ENCODE peak calls at places on chromosome 20, in four cellular contexts. One of them, this sample, is unnamed.

GRCh38 chr20:1227121-1227582 is 1.3 kb downstream of the RAD21L1 start:
- DNase-seq in GM12878: no peak
- DNase-seq in HepG2: no peak
- DNase-seq in H1: no peak
- DNase-seq in this sample: no peak

GRCh38 chr20:18692453-18692852 is 104.6 kb downstream of the DTD1 start:
- DNase-seq in GM12878: no peak
- DNase-seq in HepG2: no peak
- DNase-seq in H1: peak; percentile 22
- DNase-seq in this sample: no peak

GRCh38 chr20:5524886-5525285 is 208.1 kb upstream of the PROKR2 start:
- DNase-seq in H1: no peak
- DNase-seq in HepG2: no peak
- DNase-seq in GM12878: no peak
- DNase-seq in this sample: no peak

GRCh38 chr20:37615507-37616425 is 78.1 kb upstream of the CTNNBL1 start:
- DNase-seq in HepG2: peak; percentile 62
- DNase-seq in H1: peak; percentile 79
- DNase-seq in GM12878: no peak
- DNase-seq in this sample: peak; percentile 48

GRCh38 chr20:31593221-31594001 is 11.7 kb upstream of the ID1 start:
- DNase-seq in H1: no peak
- DNase-seq in HepG2: peak; percentile 95
- DNase-seq in GM12878: no peak
- DNase-seq in this sample: no peak

GRCh38 chr20:3080939-3081388 is 3.6 kb downstream of the AVP start:
- DNase-seq in GM12878: no peak
- DNase-seq in HepG2: no peak
- DNase-seq in H1: no peak
- DNase-seq in this sample: no peak

GRCh38 chr20:63766695-63767426 is 27.3 kb downstream of the SLC2A4RG start:
- DNase-seq in H1: no peak
- DNase-seq in HepG2: no peak
- DNase-seq in GM12878: no peak
- DNase-seq in this sample: no peak

GRCh38 chr20:10674684-10675455 is 1.1 kb upstream of the JAG1 start:
- DNase-seq in HepG2: peak; percentile 84
- DNase-seq in GM12878: no peak
- DNase-seq in H1: peak; percentile 90
- DNase-seq in this sample: no peak

GRCh38 chr20:23147647-23147963 is 61.5 kb upstream of the CD93 start:
- DNase-seq in HepG2: no peak
- DNase-seq in H1: no peak
- DNase-seq in GM12878: no peak
- DNase-seq in this sample: no peak

GRCh38 chr20:10563935-10564492 is 109.8 kb downstream of the JAG1 start:
- DNase-seq in GM12878: no peak
- DNase-seq in HepG2: no peak
- DNase-seq in H1: no peak
- DNase-seq in this sample: no peak

GRCh38 chr20:32190608-32191415 is 16.7 kb downstream of the PLAGL2 start:
- DNase-seq in H1: peak; percentile 56
- DNase-seq in HepG2: no peak
- DNase-seq in GM12878: no peak
- DNase-seq in this sample: no peak

GRCh38 chr20:62961310-62961783 is 8.8 kb downstream of the SLC17A9 start:
- DNase-seq in HepG2: no peak
- DNase-seq in GM12878: no peak
- DNase-seq in H1: no peak
- DNase-seq in this sample: no peak

GRCh38 chr20:19077370-19078220 is 134.8 kb upstream of the SLC24A3 start:
- DNase-seq in GM12878: no peak
- DNase-seq in HepG2: no peak
- DNase-seq in H1: peak; percentile 33
- DNase-seq in this sample: no peak

GRCh38 chr20:19735446-19735845 is 22.6 kb upstream of the RIN2 start:
- DNase-seq in GM12878: peak; percentile 3
- DNase-seq in H1: no peak
- DNase-seq in HepG2: peak; percentile 48
- DNase-seq in this sample: no peak

GRCh38 chr20:21004386-21005076 is 101.6 kb downstream of the LINC00237 start:
- DNase-seq in GM12878: no peak
- DNase-seq in H1: no peak
- DNase-seq in HepG2: peak; percentile 44
- DNase-seq in this sample: no peak

GRCh38 chr20:10747019-10747418 is 73.2 kb upstream of the JAG1 start:
- DNase-seq in H1: no peak
- DNase-seq in GM12878: no peak
- DNase-seq in HepG2: no peak
- DNase-seq in this sample: no peak

GRCh38 chr20:2873747-2874041 is 413 bp downstream of the PTPRA start:
- DNase-seq in H1: peak; percentile 83
- DNase-seq in GM12878: no peak
- DNase-seq in HepG2: peak; percentile 55
- DNase-seq in this sample: no peak

GRCh38 chr20:58717278-58718091 is 24.9 kb downstream of the NPEPL1 start:
- DNase-seq in HepG2: no peak
- DNase-seq in GM12878: no peak
- DNase-seq in H1: peak; percentile 46
- DNase-seq in this sample: no peak

GRCh38 chr20:35515949-35516645 is 13.4 kb downstream of the C20orf173 start:
- DNase-seq in H1: no peak
- DNase-seq in HepG2: no peak
- DNase-seq in GM12878: no peak
- DNase-seq in this sample: no peak

GRCh38 chr20:4119854-4120209 is 104.5 kb upstream of the RNF24 start:
- DNase-seq in H1: no peak
- DNase-seq in GM12878: no peak
- DNase-seq in HepG2: no peak
- DNase-seq in this sample: no peak

GRCh38 chr20:4272225-4272624 is 256.9 kb upstream of the RNF24 start:
- DNase-seq in HepG2: no peak
- DNase-seq in GM12878: no peak
- DNase-seq in H1: no peak
- DNase-seq in this sample: no peak

GRCh38 chr20:42308980-42309524 is 690.9 kb upstream of the CHD6 start:
- DNase-seq in H1: no peak
- DNase-seq in HepG2: no peak
- DNase-seq in GM12878: no peak
- DNase-seq in this sample: peak; percentile 76

GRCh38 chr20:15289337-15289736 is 951.9 kb upstream of the FLRT3 start:
- DNase-seq in H1: no peak
- DNase-seq in GM12878: no peak
- DNase-seq in HepG2: no peak
- DNase-seq in this sample: no peak

GRCh38 chr20:4684837-4685413 is 36.8 kb upstream of the PRND start:
- DNase-seq in GM12878: no peak
- DNase-seq in HepG2: peak; percentile 63
- DNase-seq in H1: no peak
- DNase-seq in this sample: no peak

GRCh38 chr20:45947110-45947866 is 12.8 kb downstream of the PCIF1 start:
- DNase-seq in GM12878: no peak
- DNase-seq in H1: no peak
- DNase-seq in HepG2: no peak
- DNase-seq in this sample: no peak

GRCh38 chr20:37490670-37491350 is 30.2 kb upstream of the NNAT start:
- DNase-seq in HepG2: no peak
- DNase-seq in GM12878: no peak
- DNase-seq in H1: no peak
- DNase-seq in this sample: no peak

GRCh38 chr20:43839793-43840199 is 74.9 kb upstream of the TOX2 start:
- DNase-seq in HepG2: no peak
- DNase-seq in H1: peak; percentile 6
- DNase-seq in GM12878: no peak
- DNase-seq in this sample: no peak

GRCh38 chr20:62122659-62123449 is 579 bp downstream of the LSM14B start:
- DNase-seq in HepG2: no peak
- DNase-seq in GM12878: no peak
- DNase-seq in H1: no peak
- DNase-seq in this sample: no peak

GRCh38 chr20:39661833-39662232 is 699.7 kb downstream of the DHX35 start:
- DNase-seq in H1: no peak
- DNase-seq in HepG2: no peak
- DNase-seq in GM12878: no peak
- DNase-seq in this sample: no peak

GRCh38 chr20:32562495-32562911 is 22.6 kb downstream of the NOL4L start:
- DNase-seq in H1: peak; percentile 75
- DNase-seq in GM12878: no peak
- DNase-seq in HepG2: peak; percentile 47
- DNase-seq in this sample: no peak

GRCh38 chr20:43916073-43916874 is 1.6 kb downstream of the TOX2 start:
- DNase-seq in HepG2: no peak
- DNase-seq in H1: no peak
- DNase-seq in GM12878: no peak
- DNase-seq in this sample: no peak

GRCh38 chr20:63698739-63699465 is 2.5 kb downstream of the TNFRSF6B start:
- DNase-seq in GM12878: peak; percentile 30
- DNase-seq in HepG2: no peak
- DNase-seq in H1: no peak
- DNase-seq in this sample: no peak

GRCh38 chr20:10949930-10950783 is 276.4 kb upstream of the JAG1 start:
- DNase-seq in GM12878: no peak
- DNase-seq in H1: no peak
- DNase-seq in HepG2: peak; percentile 89
- DNase-seq in this sample: no peak

GRCh38 chr20:56949318-56949717 is 317.1 kb downstream of the BMP7 start:
- DNase-seq in HepG2: no peak
- DNase-seq in GM12878: no peak
- DNase-seq in H1: no peak
- DNase-seq in this sample: no peak

DNA sequence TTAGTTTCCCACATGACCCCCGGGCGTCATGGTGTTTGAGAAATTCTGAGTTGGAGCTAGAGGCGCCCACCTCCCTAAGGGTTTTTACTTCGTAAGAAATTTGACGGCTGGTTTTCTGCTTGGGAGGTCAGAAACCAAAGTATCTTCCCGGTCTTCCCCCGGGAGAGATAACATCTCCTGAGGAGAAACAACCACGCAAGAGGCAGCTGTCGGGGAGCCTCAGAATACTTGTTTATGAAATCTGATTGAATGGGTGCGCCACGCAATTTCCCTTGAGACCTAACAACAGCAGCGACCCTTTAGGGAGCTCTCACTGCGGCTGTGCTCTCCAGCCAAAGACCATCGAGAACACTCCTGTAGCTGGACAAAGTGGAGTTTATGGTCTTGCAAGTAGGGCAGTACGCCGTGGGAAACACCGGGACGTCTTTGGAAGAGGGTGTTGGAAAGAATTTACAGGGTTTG is 588 bp upstream of the EIF2S2 start:
- DNase-seq in H1: no peak
- DNase-seq in GM12878: no peak
- DNase-seq in HepG2: peak; percentile 48
- DNase-seq in this sample: no peak
- TF ChIP-seq ZNF274 in H1: no peak
- TF ChIP-seq ZNF274 in GM12878: no peak
- TF ChIP-seq ZNF274 in HepG2: no peak
- TF ChIP-seq ZNF274 in this sample: no peak

GRCh38 chr20:24756292-24757025 is 192.6 kb upstream of the CST7 start:
- DNase-seq in HepG2: no peak
- DNase-seq in H1: no peak
- DNase-seq in GM12878: no peak
- DNase-seq in this sample: no peak
- TF ChIP-seq SUZ12 in HepG2: no peak
- TF ChIP-seq SUZ12 in H1: no peak
- TF ChIP-seq SUZ12 in GM12878: no peak
- TF ChIP-seq SUZ12 in this sample: no peak

GRCh38 chr20:54113553-54113952 is 43.2 kb upstream of the BCAS1 start:
- DNase-seq in HepG2: no peak
- DNase-seq in GM12878: no peak
- DNase-seq in H1: no peak
- DNase-seq in this sample: no peak
- H3K4me3 ChIP-seq in HepG2: no peak overlapping the region
- H3K4me3 ChIP-seq in GM12878: no peak overlapping the region
- H3K4me3 ChIP-seq in H1: no peak overlapping the region
- H3K4me3 ChIP-seq in this sample: no peak overlapping the region

GRCh38 chr20:7269452-7269851 is 502.0 kb downstream of the BMP2 start:
- DNase-seq in H1: no peak
- DNase-seq in GM12878: no peak
- DNase-seq in HepG2: no peak
- DNase-seq in this sample: no peak

DNA sequence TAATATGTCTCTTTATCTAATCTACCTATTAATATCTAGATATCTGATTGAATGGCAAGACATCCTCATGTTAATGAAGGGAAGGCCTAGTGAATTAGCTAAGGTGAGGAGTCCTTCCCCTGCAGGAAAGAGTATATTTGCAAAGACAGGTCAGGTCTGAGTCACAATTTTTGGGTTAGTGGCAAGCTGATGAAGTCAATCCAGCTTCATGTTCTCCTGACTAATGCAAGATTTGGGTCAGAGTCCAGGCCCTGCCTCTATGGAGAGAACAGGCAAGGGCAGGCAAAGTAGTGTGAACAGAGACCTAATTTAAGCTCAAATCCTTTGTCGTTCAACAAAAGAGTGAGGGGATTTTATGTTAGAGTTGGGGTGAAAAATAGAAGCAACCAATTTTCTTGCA is 496.7 kb downstream of the BMP2 start:
- DNase-seq in H1: no peak
- DNase-seq in GM12878: no peak
- DNase-seq in HepG2: no peak
- DNase-seq in this sample: no peak
- TF ChIP-seq ZNF274 in H1: no peak
- TF ChIP-seq ZNF274 in GM12878: no peak
- TF ChIP-seq ZNF274 in HepG2: no peak
- TF ChIP-seq ZNF274 in this sample: no peak

GRCh38 chr20:51512645-51513044 is 29.9 kb downstream of the NFATC2 start:
- DNase-seq in HepG2: no peak
- DNase-seq in H1: no peak
- DNase-seq in GM12878: no peak
- DNase-seq in this sample: no peak
- TF ChIP-seq SUZ12 in HepG2: no peak
- TF ChIP-seq SUZ12 in H1: no peak
- TF ChIP-seq SUZ12 in GM12878: no peak
- TF ChIP-seq SUZ12 in this sample: no peak

GRCh38 chr20:49674383-49675352 is 39.0 kb downstream of the B4GALT5 start:
- DNase-seq in H1: no peak
- DNase-seq in GM12878: no peak
- DNase-seq in HepG2: peak; percentile 98
- DNase-seq in this sample: no peak
- H3K4me3 ChIP-seq in H1: no peak overlapping the region
- H3K4me3 ChIP-seq in GM12878: peak overlapping the region; percentile 41
- H3K4me3 ChIP-seq in HepG2: peak overlapping the region; percentile 44
- H3K4me3 ChIP-seq in this sample: no peak overlapping the region

GRCh38 chr20:53146201-53146891 is 174.2 kb downstream of the TSHZ2 start:
- DNase-seq in H1: no peak
- DNase-seq in GM12878: no peak
- DNase-seq in HepG2: no peak
- DNase-seq in this sample: no peak
- TF ChIP-seq ZNF274 in H1: no peak
- TF ChIP-seq ZNF274 in GM12878: no peak
- TF ChIP-seq ZNF274 in HepG2: no peak
- TF ChIP-seq ZNF274 in this sample: no peak